ENCODE peak calls at places on chromosomes 4 and X, in nine cellular contexts. B is T-helper 9 cell; I is NCI-H2029; G is H54; V is A172; C is naive thymus-derived CD8-positive, alpha-beta T cell; S is NCI-H510A; W is kidney epithelial cell; R is HEK293T. Q is an unnamed sample.

GRCh38 chrX:110001702-110002299 is 1.1 kb upstream of the TMEM164 start:
- DNase-seq in B (no peak), I (no peak), G (no peak), V (no peak), C (no peak), S (peak), W (no peak), R (no peak), Q (no peak)

GRCh38 chrX:134746379-134746723 is 88.1 kb upstream of the PLAC1 start:
- DNase-seq in B (no peak), I (no peak), G (no peak), V (no peak), C (no peak), S (no peak), W (no peak), R (no peak), Q (no peak)

GRCh38 chr4:138555584-138555983 is 313.4 kb upstream of the SLC7A11 start:
- DNase-seq in B (no peak), I (no peak), G (no peak), V (no peak), C (no peak), S (no peak), W (no peak), R (peak), Q (peak)

GRCh38 chr4:171857302-171858005 is 44.2 kb downstream of the GALNTL6 start:
- DNase-seq in B (no peak), I (no peak), G (no peak), V (no peak), C (no peak), S (no peak), W (peak), R (no peak), Q (no peak)

GRCh38 chr4:56971383-56971782 is 6.0 kb downstream of the NOA1 start:
- DNase-seq in B (no peak), I (no peak), G (no peak), V (no peak), C (no peak), S (no peak), W (no peak), R (no peak), Q (no peak)

GRCh38 chrX:112738347-112739033 is 58.8 kb upstream of the LHFPL1 start:
- DNase-seq in B (no peak), I (no peak), G (no peak), V (no peak), C (no peak), S (no peak), W (no peak), R (no peak), Q (no peak)

GRCh38 chr4:37890501-37891220 is at the start of gene TBC1D1:
- DNase-seq in B (peak), I (peak), G (peak), V (peak), C (peak), S (peak), W (no peak), R (peak), Q (no peak)

GRCh38 chr4:88893961-88894360 is 163.0 kb downstream of the FAM13A start:
- DNase-seq in B (no peak), I (no peak), G (no peak), V (no peak), C (no peak), S (no peak), W (no peak), R (no peak), Q (no peak)

GRCh38 chr4:8267077-8267476 is 2.5 kb upstream of the HTRA3 start:
- DNase-seq in B (no peak), I (peak), G (peak), V (no peak), C (no peak), S (no peak), W (no peak), R (peak), Q (peak)

GRCh38 chrX:69503228-69503834 is 795 bp upstream of the NALF2 start:
- DNase-seq in B (no peak), I (peak), G (no peak), V (no peak), C (no peak), S (peak), W (no peak), R (peak), Q (no peak)

GRCh38 chr4:125432078-125432477 is 117.3 kb downstream of the FAT4 start:
- DNase-seq in B (no peak), I (no peak), G (no peak), V (peak), C (no peak), S (no peak), W (no peak), R (peak), Q (peak)

GRCh38 chrX:9873952-9874351 is 87.7 kb downstream of the SHROOM2 start:
- DNase-seq in B (peak), I (no peak), G (no peak), V (peak), C (no peak), S (no peak), W (no peak), R (peak), Q (no peak)

Q was measured in iPS DF 6.9.